ENCODE peak calls at places on chromosomes 16 and 17, in five cellular contexts. W is A549, T is HepG2, J is K562, V is GM12878. I is an unnamed sample.

GRCh38 chr16:87146676-87147075 is 170.5 kb downstream of the C16orf95 start:
- DNase-seq in V (no peak), T (no peak), J (no peak), W (no peak), I (no peak)

GRCh38 chr17:74563358-74563757 is 4.0 kb downstream of the CD300H start:
- DNase-seq in J (no peak), T (no peak), W (no peak), V (no peak), I (no peak)

GRCh38 chr16:69314534-69314933 is 3.4 kb downstream of the VPS4A start:
- DNase-seq in T (no peak), W (no peak), J (no peak), V (no peak), I (no peak)

GRCh38 chr17:51640108-51640622 is 379.8 kb downstream of the UTP18 start:
- DNase-seq in W (peak), V (no peak), J (peak), T (peak), I (peak)

GRCh38 chr16:2785101-2785991 is 2.0 kb downstream of the PRSS33 start:
- DNase-seq in W (no peak), T (no peak), V (no peak), J (no peak), I (peak)

GRCh38 chr16:72946474-72947194 is 101.3 kb downstream of the ZFHX3 start:
- DNase-seq in J (no peak), T (no peak), W (no peak), V (no peak), I (no peak)

GRCh38 chr17:79612468-79613194 is 1.8 kb upstream of the RBFOX3 start:
- DNase-seq in J (peak), W (peak), V (no peak), T (peak), I (peak)

GRCh38 chr17:48074322-48075054 is 26.3 kb downstream of the NFE2L1 start:
- DNase-seq in W (peak), V (no peak), J (peak), T (peak), I (peak)

GRCh38 chr17:31549121-31549524 is 157.6 kb downstream of the RAB11FIP4 start:
- DNase-seq in T (peak), W (peak), J (no peak), V (no peak), I (no peak)

GRCh38 chr17:81931557-81932332 is 4.2 kb upstream of the MAFG start:
- DNase-seq in V (no peak), T (no peak), W (no peak), J (no peak), I (no peak)

GRCh38 chr17:2734939-2735338 is 14.5 kb downstream of the CCDC92B start:
- DNase-seq in T (no peak), J (no peak), W (no peak), V (no peak), I (no peak)

GRCh38 chr17:29572691-29573557 is 4.4 kb downstream of the TP53I13 start:
- DNase-seq in T (no peak), V (no peak), J (peak), W (no peak), I (peak)

GRCh38 chr16:67544844-67545664 is 16.4 kb downstream of the RIPOR1 start:
- DNase-seq in W (no peak), J (no peak), V (no peak), T (no peak), I (no peak)

GRCh38 chr17:74949455-74950115 is 13.9 kb downstream of the OTOP3 start:
- DNase-seq in J (no peak), W (no peak), T (no peak), V (no peak), I (no peak)

GRCh38 chr16:83723901-83724300 is 83.9 kb upstream of the HSBP1 start:
- DNase-seq in W (no peak), T (no peak), V (no peak), J (no peak), I (no peak)

GRCh38 chr16:84292032-84292431 is 2.6 kb upstream of the WFDC1 start:
- DNase-seq in J (no peak), W (no peak), V (no peak), T (no peak), I (no peak)

GRCh38 chr16:57485916-57486857 is at the start of gene DOK4:
- DNase-seq in V (no peak), J (peak), T (no peak), W (peak), I (peak)

GRCh38 chr16:68973611-68974120 is 130.3 kb downstream of the TANGO6 start:
- DNase-seq in T (no peak), W (no peak), J (no peak), V (no peak), I (no peak)

GRCh38 chr16:70746040-70746707 is 54.8 kb downstream of the VAC14 start:
- DNase-seq in J (peak), W (peak), V (no peak), T (peak), I (no peak)

GRCh38 chr16:46822270-46822669 is 8.7 kb downstream of the C16orf87 start:
- DNase-seq in W (no peak), J (no peak), V (peak), T (no peak), I (no peak)

GRCh38 chr17:78324391-78325075 is 35.3 kb downstream of the SOCS3 start:
- DNase-seq in J (no peak), W (no peak), T (no peak), V (no peak), I (peak)

GRCh38 chr16:9047689-9048301 is 43.6 kb upstream of the HAPSTR1 start:
- DNase-seq in V (peak), J (peak), T (peak), W (peak), I (peak)

GRCh38 chr17:67575325-67575724 is 142.4 kb upstream of the NOL11 start:
- DNase-seq in J (peak), W (no peak), T (peak), V (peak), I (no peak)

GRCh38 chr16:49884033-49884707 is 28.3 kb upstream of the ZNF423 start:
- DNase-seq in T (peak), W (no peak), J (peak), V (no peak), I (no peak)

GRCh38 chr16:83345846-83346245 is 461.9 kb upstream of the HSBP1 start:
- DNase-seq in J (no peak), V (no peak), W (no peak), T (no peak), I (no peak)

GRCh38 chr16:27703545-27703944 is 153.6 kb downstream of the KATNIP start:
- DNase-seq in V (no peak), W (no peak), T (no peak), J (no peak), I (no peak)

GRCh38 chr17:82583720-82584234 is 64.2 kb downstream of the FOXK2 start:
- DNase-seq in V (no peak), W (no peak), J (no peak), T (no peak), I (no peak)

GRCh38 chr17:55749985-55750384 is 866 bp upstream of the PCTP start:
- DNase-seq in W (no peak), T (no peak), V (no peak), J (no peak), I (no peak)

GRCh38 chr17:31541559-31541958 is 150.1 kb downstream of the RAB11FIP4 start:
- DNase-seq in W (no peak), T (peak), V (no peak), J (peak), I (peak)

GRCh38 chr17:67994827-67995567 is 1.3 kb downstream of the C17orf58 start:
- DNase-seq in W (peak), T (no peak), J (no peak), V (no peak), I (no peak)

GRCh38 chr16:29816694-29817441 is 916 bp downstream of the PAGR1 start:
- DNase-seq in J (peak), T (peak), W (peak), V (no peak), I (peak)

GRCh38 chr16:57268804-57269800 is 15.4 kb downstream of the PLLP start:
- DNase-seq in T (peak), V (no peak), W (no peak), J (peak), I (no peak)

GRCh38 chr16:11689031-11689840 is 21.0 kb downstream of the SNN start:
- DNase-seq in W (no peak), T (no peak), J (no peak), V (peak), I (no peak)

GRCh38 chr16:23863511-23864422 is 28.0 kb downstream of the PRKCB start:
- DNase-seq in J (no peak), V (no peak), W (no peak), T (peak), I (no peak)

GRCh38 chr17:49742256-49742655 is 21.7 kb downstream of the FAM117A start:
- DNase-seq in J (peak), V (no peak), T (no peak), W (no peak), I (no peak)

GRCh38 chr17:50947844-50948514 is 81.8 kb upstream of the TOB1 start:
- DNase-seq in J (peak), T (no peak), W (no peak), V (no peak), I (no peak)

GRCh38 chr17:8801135-8801840 is 2.1 kb upstream of the MFSD6L start:
- DNase-seq in W (no peak), T (no peak), V (no peak), J (no peak), I (no peak)

GRCh38 chr16:50547340-50547865 is 793 bp upstream of the NKD1 start:
- DNase-seq in J (peak), V (peak), W (peak), T (peak), I (peak)

GRCh38 chr16:80723091-80723490 is 81.3 kb downstream of the CDYL2 start:
- DNase-seq in V (no peak), J (no peak), T (no peak), W (no peak), I (no peak)

GRCh38 chr17:17382901-17383300 is 79.7 kb downstream of the NT5M start:
- DNase-seq in J (no peak), W (no peak), T (no peak), V (no peak), I (no peak)
- TF ChIP-seq ESRRA in J (no peak), W (no peak), T (no peak), V (no peak), I (no peak)

GRCh38 chr16:74035816-74036215 is 260.8 kb upstream of the PSMD7 start:
- DNase-seq in J (peak), W (peak), V (no peak), T (peak), I (peak)
- TF ChIP-seq ESRRA in J (no peak), W (no peak), V (no peak), T (no peak), I (no peak)

GRCh38 chr16:62089715-62090114 is 53.5 kb upstream of the CDH8 start:
- DNase-seq in V (no peak), J (no peak), T (no peak), W (no peak), I (no peak)
- TF ChIP-seq ESRRA in V (no peak), J (no peak), T (no peak), W (no peak), I (no peak)

GRCh38 chr17:39845052-39845976 is 18.8 kb downstream of the IKZF3 start:
- DNase-seq in J (no peak), V (no peak), W (no peak), T (no peak), I (no peak)
- TF ChIP-seq ESRRA in J (no peak), V (no peak), W (no peak), T (no peak), I (no peak)

DNA sequence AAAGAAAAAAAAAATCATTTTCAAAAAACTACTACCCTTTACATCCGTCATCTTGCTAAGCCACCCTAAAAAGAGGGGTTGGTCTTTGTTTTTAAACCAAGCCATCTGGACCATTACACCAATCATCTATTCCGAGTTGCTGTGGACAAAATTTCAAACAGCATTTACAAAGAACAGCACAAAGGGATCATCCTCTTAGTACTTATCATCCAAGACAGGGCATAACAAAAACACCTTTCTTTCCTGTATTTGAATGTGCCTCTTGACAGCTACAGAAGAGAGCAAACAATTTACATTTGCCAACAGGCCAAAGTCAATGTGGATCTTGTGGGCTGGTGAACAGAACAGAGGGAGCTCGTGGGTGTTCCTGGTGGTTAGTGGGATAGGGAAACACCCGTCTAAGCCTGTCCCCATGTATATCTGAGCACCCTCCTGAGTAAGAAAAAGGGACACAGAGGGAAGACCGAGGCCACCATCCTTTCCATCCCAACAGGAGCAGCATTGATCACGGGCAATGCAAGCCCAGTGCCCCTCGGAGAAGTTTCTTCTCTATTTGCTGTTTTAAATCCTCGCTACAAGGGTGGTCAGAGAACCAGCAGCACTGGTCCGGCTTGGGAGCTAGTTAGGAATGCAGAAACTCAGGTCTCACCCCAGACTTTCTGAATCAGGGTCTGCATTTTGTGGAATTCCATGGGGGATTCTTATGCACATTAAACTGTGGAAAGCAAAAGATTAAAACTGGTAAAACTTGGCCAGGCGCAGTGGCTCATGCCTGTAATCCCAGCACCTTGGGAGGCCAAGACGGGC is 1.9 kb downstream of the SLC39A11 start:
- DNase-seq in W (no peak), J (no peak), T (peak), V (no peak), I (no peak)
- TF ChIP-seq ESRRA in W (no peak), J (no peak), T (no peak), V (no peak), I (no peak)

I was measured in WTC11.